ENCODE peak calls at places on chromosomes 5 and 9, in six cellular contexts. J is upper lobe of right lung; S is pancreas; K is sigmoid colon; R is H9; X is CD8-positive, alpha-beta memory T cell. B is an unnamed sample. For H3K27me3, the result is how much of the 10 kb centered on the place peaks cover.

GRCh38 chr9:89751081-89751855 is 146.5 kb downstream of the GADD45G start:
- DNase-seq in X (no peak), K (no peak), J (no peak), R (no peak), S (no peak), B (no peak)

GRCh38 chr5:133969654-133970324 is 1.4 kb upstream of the C5orf15 start:
- DNase-seq in K (no peak), S (no peak), R (no peak), J (no peak), X (no peak), B (peak)

GRCh38 chr9:119934497-119934896 is 565.3 kb upstream of the BRINP1 start:
- DNase-seq in X (no peak), R (no peak), K (no peak), S (no peak), J (no peak), B (no peak)

GRCh38 chr5:128538249-128539037 is 398 bp upstream of the FBN2 start:
- DNase-seq in R (peak), S (peak), J (peak), K (peak), X (no peak), B (no peak)

GRCh38 chr5:170366276-170366675 is 22.9 kb downstream of the KCNMB1 start:
- DNase-seq in K (no peak), S (no peak), R (no peak), X (no peak), J (no peak), B (no peak)

GRCh38 chr5:179209359-179210150 is 135.7 kb downstream of the ADAMTS2 start:
- DNase-seq in K (no peak), X (no peak), R (no peak), J (no peak), S (no peak), B (no peak)

GRCh38 chr5:68942169-68942568 is 151.6 kb upstream of the SLC30A5 start:
- DNase-seq in K (no peak), J (no peak), X (no peak), S (no peak), R (no peak), B (no peak)

GRCh38 chr5:52989025-52989780 is at the start of gene ITGA2:
- DNase-seq in K (peak), J (peak), X (peak), S (peak), R (peak), B (no peak)

GRCh38 chr9:92048924-92049625 is 66.1 kb downstream of the SPTLC1 start:
- DNase-seq in X (no peak), S (no peak), J (no peak), K (no peak), R (peak), B (no peak)

GRCh38 chr9:38414040-38414723 is 10.1 kb downstream of the IGFBPL1 start:
- DNase-seq in S (no peak), R (no peak), X (no peak), K (peak), J (no peak), B (no peak)

GRCh38 chr9:123568691-123569342 is 212.8 kb downstream of the CRB2 start:
- DNase-seq in J (no peak), S (no peak), X (no peak), K (no peak), R (no peak), B (no peak)

GRCh38 chr5:14292766-14293165 is 149.6 kb downstream of the TRIO start:
- DNase-seq in K (no peak), R (no peak), X (no peak), S (no peak), J (no peak), B (no peak)

GRCh38 chr9:34328500-34328982 is 527 bp downstream of the KIF24 start:
- DNase-seq in J (no peak), X (no peak), K (no peak), S (no peak), R (no peak), B (no peak)

GRCh38 chr5:10987881-10988504 is 227.0 kb upstream of the DAP start:
- DNase-seq in J (peak), X (peak), R (peak), S (peak), K (no peak), B (peak)

GRCh38 chr5:96350678-96351077 is 82.4 kb downstream of the PCSK1 start:
- DNase-seq in X (no peak), R (no peak), J (no peak), K (no peak), S (no peak), B (no peak)

GRCh38 chr9:112811518-112811917 is 61.0 kb downstream of the SNX30 start:
- DNase-seq in K (no peak), S (no peak), J (no peak), R (no peak), X (no peak), B (no peak)

GRCh38 chr9:96510258-96510657 is 60.3 kb downstream of the HABP4 start:
- DNase-seq in S (no peak), K (no peak), J (no peak), X (no peak), R (no peak), B (no peak)

GRCh38 chr5:1929108-1929991 is 46.6 kb upstream of the IRX4 start:
- DNase-seq in X (no peak), K (no peak), S (no peak), R (peak), J (no peak), B (no peak)

GRCh38 chr5:154895606-154896561 is 37.5 kb downstream of the CNOT8 start:
- DNase-seq in K (no peak), R (no peak), S (no peak), J (no peak), X (no peak), B (no peak)

GRCh38 chr9:107127608-107128007 is 155.5 kb upstream of the RAD23B start:
- DNase-seq in J (no peak), X (no peak), K (no peak), S (no peak), R (no peak), B (no peak)

GRCh38 chr5:175830586-175831300 is 40.6 kb upstream of the CPLX2 start:
- DNase-seq in J (no peak), S (no peak), K (no peak), X (no peak), R (no peak), B (no peak)

GRCh38 chr5:9850456-9850855 is 220.3 kb upstream of the TAS2R1 start:
- DNase-seq in S (no peak), R (no peak), J (no peak), K (no peak), X (no peak), B (no peak)

GRCh38 chr5:9173281-9174048 is 372.4 kb downstream of the SEMA5A start:
- DNase-seq in R (no peak), J (no peak), K (no peak), X (no peak), S (no peak), B (no peak)

GRCh38 chr5:1037671-1038416 is 29.2 kb downstream of the NKD2 start:
- DNase-seq in K (peak), S (peak), X (no peak), J (no peak), R (no peak), B (no peak)

GRCh38 chr5:7415123-7415522 is 19.2 kb downstream of the ADCY2 start:
- DNase-seq in K (no peak), J (no peak), S (no peak), R (no peak), X (no peak), B (no peak)

GRCh38 chr5:7548576-7548975 is 152.6 kb downstream of the ADCY2 start:
- DNase-seq in X (no peak), J (no peak), R (no peak), K (no peak), S (no peak), B (no peak)

GRCh38 chr5:74945561-74946165 is 79.5 kb upstream of the FAM169A start:
- DNase-seq in R (no peak), J (no peak), S (no peak), K (no peak), X (no peak), B (no peak)

GRCh38 chr5:58969795-58970194 is 386.9 kb downstream of the RAB3C start:
- DNase-seq in K (no peak), X (no peak), J (no peak), R (no peak), S (no peak), B (no peak)

GRCh38 chr5:43780586-43780985 is 177.6 kb downstream of the NNT start:
- DNase-seq in K (no peak), S (no peak), R (no peak), X (no peak), J (no peak), B (no peak)

GRCh38 chr9:135716045-135716444 is 14.1 kb downstream of the KCNT1 start:
- DNase-seq in X (no peak), K (no peak), S (no peak), R (no peak), J (no peak), B (no peak)
- H3K27me3 ChIP-seq in X (under half), K (half or more), S (under half), R (under half), J (under half), B (under half)

GRCh38 chr9:135110416-135110815 is 22.9 kb downstream of the OLFM1 start:
- DNase-seq in J (no peak), R (no peak), K (no peak), S (no peak), X (no peak), B (no peak)
- H3K27me3 ChIP-seq in J (under half), R (under half), K (under half), S (under half), X (under half), B (under half)

GRCh38 chr5:132772291-132773070 is 4.6 kb downstream of the SEPTIN8 start:
- DNase-seq in J (no peak), S (no peak), X (no peak), R (no peak), K (peak), B (no peak)

GRCh38 chr5:132773601-132774355 is 3.3 kb downstream of the SEPTIN8 start:
- DNase-seq in X (no peak), J (no peak), S (no peak), R (no peak), K (peak), B (no peak)

GRCh38 chr5:132774406-132774805 is 2.6 kb downstream of the SEPTIN8 start:
- DNase-seq in X (no peak), K (peak), S (no peak), J (no peak), R (no peak), B (no peak)

GRCh38 chr5:132771559-132771998 is 5.5 kb downstream of the SEPTIN8 start:
- DNase-seq in S (no peak), K (peak), R (peak), X (no peak), J (no peak), B (no peak)

GRCh38 chr5:132773114-132773513 is 3.9 kb downstream of the SEPTIN8 start:
- DNase-seq in S (no peak), X (no peak), K (peak), R (no peak), J (no peak), B (no peak)
- H3K27me3 ChIP-seq in S (under half), X (under half), K (under half), R (under half), J (under half), B (under half)

GRCh38 chr5:141758316-141758965 is 76.4 kb upstream of the ARAP3 start:
- DNase-seq in R (peak), K (no peak), X (no peak), J (no peak), S (peak), B (no peak)
- H3K27me3 ChIP-seq in R (under half), K (under half), X (under half), J (under half), S (under half), B (half or more)

DNA sequence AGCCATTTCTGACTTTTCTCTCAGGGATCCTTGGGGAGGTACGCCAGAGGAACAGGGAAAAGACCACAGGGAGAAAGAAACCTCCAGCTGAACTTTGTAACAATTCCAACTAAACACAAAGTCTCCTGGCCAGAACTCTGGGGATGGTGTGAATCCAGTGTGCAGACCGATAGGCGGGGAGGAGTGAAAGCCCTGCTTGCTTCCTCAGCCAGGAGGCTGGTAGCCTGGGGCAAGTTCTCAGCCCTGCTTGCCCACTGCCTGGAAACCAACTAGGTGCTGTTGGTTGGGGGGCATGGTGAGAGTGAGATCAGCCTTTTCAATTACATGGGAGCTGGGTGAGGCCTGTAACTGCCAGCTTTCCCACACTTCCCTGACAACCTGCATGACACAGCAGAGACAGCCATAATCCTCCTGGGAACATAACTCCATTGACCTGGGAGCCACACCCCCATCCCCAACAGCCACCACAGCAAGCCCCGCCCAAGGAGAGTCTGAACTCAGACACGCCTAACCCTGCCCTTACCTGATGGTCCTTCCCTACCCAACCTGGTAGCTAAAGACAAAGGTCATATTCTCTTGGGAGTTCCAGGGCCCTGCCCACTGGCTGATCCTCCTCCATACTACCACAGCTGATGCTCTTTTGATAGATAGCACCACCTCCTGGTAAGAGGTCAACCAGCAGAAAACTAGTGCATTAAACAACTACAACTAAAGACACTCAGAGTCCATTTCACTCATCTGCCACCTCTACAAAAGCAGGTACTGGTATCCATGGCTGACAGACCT is 100.1 kb upstream of the TNFAIP8 start:
- DNase-seq in X (no peak), K (no peak), R (peak), S (no peak), J (no peak), B (no peak)
- H3K27me3 ChIP-seq in X (under half), K (under half), R (under half), S (under half), J (under half), B (under half)

DNA sequence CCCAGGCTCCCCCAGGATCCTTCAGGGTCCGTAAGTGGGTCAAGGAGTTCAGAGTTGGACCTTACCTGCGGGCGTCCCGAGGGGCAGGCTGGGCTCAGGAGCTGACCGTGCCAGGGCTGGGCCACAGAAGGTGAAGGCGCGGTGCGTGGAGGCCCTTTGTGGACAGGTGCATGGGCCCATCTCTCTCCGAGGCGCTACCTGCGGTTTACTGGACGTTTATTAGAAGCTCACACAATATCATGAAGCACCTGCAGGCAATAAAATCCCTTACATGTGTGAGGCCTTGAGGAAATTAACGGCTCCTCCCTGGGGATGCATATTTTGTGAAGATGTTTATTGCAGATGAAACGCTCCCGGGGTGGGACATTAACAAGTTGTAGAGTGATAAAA is 79.8 kb upstream of the LMX1B start:
- DNase-seq in J (no peak), S (no peak), R (no peak), K (no peak), X (no peak), B (no peak)
- H3K27me3 ChIP-seq in J (under half), S (under half), R (under half), K (under half), X (under half), B (under half)

DNA sequence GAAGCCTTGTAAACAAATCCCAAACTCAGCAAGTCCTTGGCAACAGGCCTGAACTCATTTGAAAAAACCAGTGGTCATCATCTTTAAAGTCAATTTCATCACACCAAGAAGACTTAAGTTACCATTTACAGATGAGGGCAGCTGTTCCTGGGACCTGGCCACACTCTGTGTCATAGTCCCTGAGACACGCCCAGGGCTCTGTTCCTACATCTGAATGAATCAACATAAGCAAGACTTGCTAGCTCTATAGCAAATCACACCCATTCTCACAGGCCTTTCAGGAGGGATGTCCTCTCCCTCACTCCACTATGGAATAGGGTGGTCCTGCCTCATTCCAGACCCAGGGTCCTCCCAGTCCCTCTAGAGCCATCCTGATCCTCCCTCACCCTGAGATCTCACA is 142.8 kb downstream of the NSG2 start:
- DNase-seq in X (no peak), J (no peak), S (no peak), K (no peak), R (no peak), B (no peak)
- H3K27me3 ChIP-seq in X (under half), J (under half), S (under half), K (under half), R (under half), B (under half)

B was measured in kidney epithelial cell.